ENCODE peak calls at places on chromosomes 7 and 10, in four cellular contexts. U is HCT116, B is uterus, R is H54. O is an unnamed sample.
A peak's percentile ranks its signal among the peaks of the same experiment; 100 is the strongest.

GRCh38 chr10:61795551-61795950 is 105.9 kb upstream of the ARID5B start:
- DNase-seq in U (no peak), B (no peak), R (no peak), O (peak; percentile 11)

GRCh38 chr7:10181996-10182395 is 791.7 kb upstream of the PHF14 start:
- DNase-seq in U (no peak), B (no peak), R (no peak), O (no peak)

GRCh38 chr7:130154131-130154500 is 51.1 kb downstream of the TMEM209 start:
- DNase-seq in U (no peak), B (no peak), R (no peak), O (no peak)

GRCh38 chr10:57849726-57850357 is 417.9 kb downstream of the IPMK start:
- DNase-seq in U (no peak), B (no peak), R (no peak), O (peak; percentile 1)

GRCh38 chr10:79490400-79491081 is 21.8 kb upstream of the EIF5AL1 start:
- DNase-seq in U (no peak), B (peak; percentile 71), R (no peak), O (no peak)

GRCh38 chr10:137031-137430 is 1.8 kb downstream of the ZMYND11 start:
- DNase-seq in U (peak; percentile 35), B (no peak), R (peak; percentile 49), O (peak; percentile 55)

GRCh38 chr7:2009541-2010001 is 223.2 kb downstream of the MAD1L1 start:
- DNase-seq in U (no peak), B (no peak), R (no peak), O (no peak)

GRCh38 chr7:50069613-50070012 is 23.4 kb downstream of the ZPBP start:
- DNase-seq in U (no peak), B (peak; percentile 31), R (peak; percentile 12), O (no peak)

GRCh38 chr7:99644436-99644835 is 27.7 kb downstream of the ZSCAN25 start:
- DNase-seq in U (no peak), B (no peak), R (no peak), O (no peak)

GRCh38 chr10:127892743-127893142 is at the start of gene CLRN3:
- DNase-seq in U (no peak), B (no peak), R (no peak), O (no peak)

GRCh38 chr10:43404675-43405221 is 4.2 kb downstream of the HNRNPF start:
- DNase-seq in U (no peak), B (no peak), R (no peak), O (no peak)

GRCh38 chr7:158489462-158490155 is 98.0 kb downstream of the PTPRN2 start:
- DNase-seq in U (no peak), B (no peak), R (no peak), O (no peak)

GRCh38 chr7:6536899-6537298 is 14.4 kb downstream of the GRID2IP start:
- DNase-seq in U (no peak), B (no peak), R (no peak), O (no peak)

GRCh38 chr10:123156091-123156490 is 1.9 kb downstream of the BUB3 start:
- DNase-seq in U (no peak), B (no peak), R (no peak), O (peak; percentile 50)

GRCh38 chr10:123157210-123157609 is 3.0 kb downstream of the BUB3 start:
- DNase-seq in U (no peak), B (no peak), R (no peak), O (peak; percentile 20)

GRCh38 chr10:123154943-123155505 is 822 bp downstream of the BUB3 start:
- DNase-seq in U (peak; percentile 31), B (no peak), R (no peak), O (peak; percentile 75)

GRCh38 chr10:123153486-123154091 is 613 bp upstream of the BUB3 start:
- DNase-seq in U (no peak), B (no peak), R (no peak), O (no peak)

GRCh38 chr10:123154092-123154942 is at the start of gene BUB3:
- DNase-seq in U (peak; percentile 100), B (peak; percentile 98), R (peak; percentile 88), O (peak; percentile 99)
- TF ChIP-seq POLR2A in U (peak; percentile 94), B (peak; percentile 30), R (peak; percentile 77), O (peak; percentile 98)

GRCh38 chr10:97640868-97641811 is 669 bp downstream of the PI4K2A start:
- DNase-seq in U (no peak), B (peak; percentile 16), R (peak; percentile 39), O (peak; percentile 71)
- TF ChIP-seq POLR2A in U (no peak), B (no peak), R (no peak), O (peak; percentile 61)

DNA sequence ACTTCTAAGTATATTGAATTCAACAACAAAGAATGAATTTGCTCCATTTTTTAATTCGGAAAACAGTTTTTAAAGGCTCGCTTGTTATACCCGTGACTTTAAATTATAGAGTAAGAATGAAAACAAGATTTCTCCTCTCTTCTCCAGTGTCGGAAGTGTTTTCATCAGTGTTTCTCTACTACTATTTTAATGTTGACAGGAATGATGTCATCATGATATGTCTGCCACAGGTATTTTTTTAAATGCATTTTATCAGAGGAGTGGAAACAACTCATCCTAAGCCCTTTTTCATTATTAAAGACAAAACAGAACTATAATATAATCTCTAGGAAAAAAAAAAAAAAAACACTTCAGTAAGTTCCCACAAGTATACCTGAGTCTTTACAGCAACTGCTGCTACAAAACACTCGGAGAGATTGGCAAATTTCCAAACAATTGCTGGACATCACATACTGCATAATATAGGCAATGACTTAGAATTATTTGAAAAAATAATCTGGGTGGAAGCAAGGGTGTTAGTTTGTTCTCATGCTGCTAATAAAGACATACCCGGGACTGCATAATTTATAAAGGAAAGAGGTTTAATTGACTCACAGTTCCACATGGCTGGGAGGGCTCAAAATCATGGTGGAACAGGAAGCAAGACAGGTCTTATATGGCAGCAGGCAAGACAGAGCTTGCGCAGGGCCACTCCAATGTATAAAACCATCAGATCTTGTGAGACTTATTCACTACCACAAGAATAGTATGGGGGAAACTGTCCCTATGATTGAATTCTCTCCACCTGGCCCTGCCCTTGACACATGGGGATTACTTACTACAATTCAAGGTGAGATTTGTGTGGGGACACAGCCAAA is 4.8 kb upstream of the RNF32 start:
- DNase-seq in U (no peak), B (no peak), R (no peak), O (no peak)
- TF ChIP-seq POLR2A in U (no peak), B (no peak), R (no peak), O (no peak)

GRCh38 chr7:121276276-121276675 is 52.5 kb upstream of the WNT16 start:
- DNase-seq in U (no peak), B (no peak), R (no peak), O (no peak)

GRCh38 chr7:121273467-121274167 is 55.2 kb upstream of the WNT16 start:
- DNase-seq in U (no peak), B (no peak), R (no peak), O (no peak)

GRCh38 chr7:121275204-121275603 is 53.6 kb upstream of the WNT16 start:
- DNase-seq in U (no peak), B (no peak), R (no peak), O (no peak)

GRCh38 chr7:121271916-121272315 is 56.9 kb upstream of the WNT16 start:
- DNase-seq in U (no peak), B (no peak), R (no peak), O (no peak)

GRCh38 chr7:121274467-121274866 is 54.3 kb upstream of the WNT16 start:
- DNase-seq in U (no peak), B (no peak), R (no peak), O (no peak)
- TF ChIP-seq POLR2A in U (no peak), B (no peak), R (no peak), O (no peak)

DNA sequence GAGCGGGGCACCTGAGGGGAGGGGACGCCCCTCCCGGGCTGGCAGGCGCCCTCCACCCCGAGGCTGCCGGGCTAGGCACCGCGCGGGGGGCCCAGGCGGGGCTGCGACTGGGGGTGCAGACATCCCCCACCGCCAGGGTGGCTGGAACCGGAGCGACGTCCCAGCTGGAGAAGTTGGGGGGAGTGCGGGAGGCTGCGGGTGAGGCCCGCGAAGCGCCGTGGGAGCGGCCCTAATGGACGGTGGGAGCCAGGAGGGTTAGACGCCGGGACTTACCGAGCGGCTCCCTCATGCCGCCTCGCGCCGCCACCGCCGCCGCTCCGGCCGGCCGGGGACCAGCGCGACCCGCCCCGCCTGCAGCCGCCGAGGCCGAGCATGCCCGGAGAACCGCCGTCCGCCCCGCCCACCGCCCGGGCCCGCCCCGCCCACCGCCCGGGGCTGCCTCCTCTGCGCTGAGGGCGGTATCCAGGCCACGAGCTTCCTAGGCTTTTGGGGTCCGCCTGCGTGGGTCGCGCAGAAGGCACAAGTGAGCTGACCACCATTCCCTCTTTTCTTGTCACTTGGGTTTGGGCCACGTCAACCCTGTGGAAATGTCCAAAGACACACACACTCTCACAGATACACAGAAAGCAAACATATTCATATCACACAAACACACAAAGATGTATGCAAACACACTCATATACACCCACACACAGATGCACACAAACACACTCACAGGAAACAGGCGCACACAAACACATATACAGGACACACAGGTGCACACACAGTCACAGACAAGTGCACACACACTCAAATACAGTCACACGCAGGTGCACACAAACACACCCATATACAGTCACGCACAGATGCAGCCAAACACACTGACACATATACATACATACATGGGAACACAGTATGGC is at the start of gene JCAD:
- DNase-seq in U (no peak), B (peak; percentile 84), R (peak; percentile 70), O (peak; percentile 32)
- TF ChIP-seq POLR2A in U (no peak), B (peak; percentile 80), R (peak; percentile 57), O (no peak)

DNA sequence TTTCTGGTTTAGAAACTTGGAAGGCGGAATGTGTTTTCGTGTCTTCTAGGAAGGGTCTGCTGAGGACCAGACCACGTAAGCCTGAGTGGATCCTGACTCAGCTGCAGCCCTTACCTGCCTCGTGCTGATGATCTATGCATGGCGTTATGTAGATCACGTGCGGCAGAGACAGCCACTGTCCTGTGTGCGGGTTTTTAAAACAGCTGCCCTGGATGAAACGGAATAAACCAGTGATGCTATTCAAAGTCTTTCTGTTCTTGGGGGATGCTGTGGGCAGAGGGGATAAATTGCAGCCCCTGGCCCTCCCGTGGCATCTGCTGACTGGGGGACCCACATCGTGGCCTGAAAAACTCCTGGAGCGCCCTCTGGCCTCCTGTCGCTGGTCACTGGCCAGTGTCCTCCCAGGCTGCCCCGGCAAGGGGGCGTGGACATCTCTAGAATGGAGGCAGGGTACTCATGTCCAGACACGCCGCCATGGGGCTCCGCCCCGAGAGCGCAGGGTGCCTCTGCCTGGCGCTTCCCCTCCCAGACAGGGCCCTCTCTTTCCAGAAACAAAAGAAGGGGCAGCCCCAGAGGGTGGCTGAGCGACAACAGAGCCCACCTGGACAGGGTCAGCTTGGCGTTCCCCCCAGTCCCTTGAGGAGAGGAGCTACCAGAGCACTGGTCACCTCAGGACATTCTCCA is 13.2 kb downstream of the ALKBH4 start:
- DNase-seq in U (no peak), B (no peak), R (no peak), O (no peak)
- TF ChIP-seq POLR2A in U (no peak), B (no peak), R (no peak), O (no peak)

GRCh38 chr7:44212581-44213184 is 11.9 kb downstream of the YKT6 start:
- DNase-seq in U (no peak), B (no peak), R (no peak), O (no peak)
- TF ChIP-seq POLR2A in U (no peak), B (no peak), R (no peak), O (no peak)